ENCODE peak calls at places on chromosomes 2 and 18, in five cellular contexts. T, D, X, H and I are unnamed samples.

GRCh38 chr2:230668184-230668938 is 44.3 kb upstream of the CAB39 start:
- DNase-seq in T (no peak), D (no peak), X (no peak), H (no peak), I (no peak)

GRCh38 chr2:218328294-218328693 is 28.4 kb upstream of the CATIP start:
- DNase-seq in T (no peak), D (no peak), X (no peak), H (no peak), I (no peak)

GRCh38 chr2:190554357-190555006 is 20.0 kb upstream of the NEMP2 start:
- DNase-seq in T (no peak), D (no peak), X (no peak), H (no peak), I (no peak)

GRCh38 chr18:32405588-32405987 is 65.1 kb downstream of the GAREM1 start:
- DNase-seq in T (no peak), D (no peak), X (no peak), H (no peak), I (no peak)

GRCh38 chr2:101732199-101732598 is 34.7 kb downstream of the MAP4K4 start:
- DNase-seq in T (no peak), D (no peak), X (no peak), H (no peak), I (no peak)

GRCh38 chr18:9992300-9992987 is 78.6 kb downstream of the VAPA start:
- DNase-seq in T (no peak), D (no peak), X (no peak), H (no peak), I (no peak)

GRCh38 chr2:94875820-94876522 is 4.7 kb downstream of the TEKT4 start:
- DNase-seq in T (no peak), D (no peak), X (no peak), H (no peak), I (no peak)

GRCh38 chr2:224982910-224983688 is 59.2 kb downstream of the DOCK10 start:
- DNase-seq in T (no peak), D (no peak), X (peak), H (peak), I (no peak)

GRCh38 chr2:11852526-11853196 is 106.2 kb downstream of the LPIN1 start:
- DNase-seq in T (no peak), D (no peak), X (no peak), H (no peak), I (no peak)

GRCh38 chr2:113075030-113075429 is 7.3 kb downstream of the IL1F10 start:
- DNase-seq in T (no peak), D (no peak), X (no peak), H (no peak), I (no peak)

GRCh38 chr2:194464964-194465638 is 1191.9 kb upstream of the SLC39A10 start:
- DNase-seq in T (no peak), D (no peak), X (no peak), H (no peak), I (no peak)

GRCh38 chr2:103667335-103667884 is 905.6 kb downstream of the TMEM182 start:
- DNase-seq in T (no peak), D (no peak), X (no peak), H (no peak), I (no peak)

GRCh38 chr2:149648282-149649030 is 60.9 kb upstream of the MMADHC start:
- DNase-seq in T (no peak), D (no peak), X (no peak), H (no peak), I (no peak)

GRCh38 chr2:44902767-44903166 is 38.7 kb upstream of the SIX3 start:
- DNase-seq in T (no peak), D (no peak), X (no peak), H (no peak), I (no peak)

GRCh38 chr2:21006423-21007128 is 37.3 kb downstream of the APOB start:
- DNase-seq in T (no peak), D (no peak), X (no peak), H (no peak), I (no peak)

GRCh38 chr2:241937297-241937696 is 67.8 kb downstream of the RTP5 start:
- DNase-seq in T (no peak), D (no peak), X (no peak), H (no peak), I (no peak)

GRCh38 chr2:18829976-18830375 is 240.6 kb upstream of the NT5C1B start:
- DNase-seq in T (no peak), D (no peak), X (no peak), H (no peak), I (no peak)

GRCh38 chr2:64780041-64780440 is 126.3 kb upstream of the SERTAD2 start:
- DNase-seq in T (no peak), D (no peak), X (no peak), H (no peak), I (no peak)

GRCh38 chr2:88697361-88698026 is 6.0 kb downstream of the RPIA start:
- DNase-seq in T (no peak), D (no peak), X (no peak), H (no peak), I (no peak)

GRCh38 chr2:160075171-160075570 is 12.8 kb upstream of the PLA2R1 start:
- DNase-seq in T (no peak), D (no peak), X (no peak), H (no peak), I (no peak)

GRCh38 chr2:150171065-150171548 is 316.4 kb downstream of the RND3 start:
- DNase-seq in T (no peak), D (no peak), X (no peak), H (no peak), I (no peak)

GRCh38 chr2:98730851-98731708 is at the start of gene MGAT4A:
- DNase-seq in T (peak), D (peak), X (peak), H (no peak), I (peak)

GRCh38 chr2:112799291-112799975 is 15.1 kb upstream of the IL1A start:
- DNase-seq in T (no peak), D (no peak), X (no peak), H (no peak), I (no peak)

GRCh38 chr2:117684919-117685318 is 129.6 kb upstream of the DDX18 start:
- DNase-seq in T (no peak), D (no peak), X (no peak), H (no peak), I (no peak)

GRCh38 chr2:231169475-231169874 is 29.0 kb upstream of the ARMC9 start:
- DNase-seq in T (no peak), D (no peak), X (no peak), H (no peak), I (no peak)

GRCh38 chr2:206231669-206232286 is 42.7 kb upstream of the ZDBF2 start:
- DNase-seq in T (no peak), D (no peak), X (no peak), H (no peak), I (no peak)

GRCh38 chr2:36479406-36479805 is 118.6 kb downstream of the FEZ2 start:
- DNase-seq in T (no peak), D (no peak), X (no peak), H (no peak), I (no peak)

GRCh38 chr2:113707106-113707505 is 49.3 kb downstream of the SLC35F5 start:
- DNase-seq in T (no peak), D (no peak), X (no peak), H (no peak), I (no peak)

GRCh38 chr2:152635635-152636298 is 81.5 kb downstream of the PRPF40A start:
- DNase-seq in T (peak), D (peak), X (peak), H (no peak), I (no peak)

GRCh38 chr18:27921392-27921791 is 255.5 kb downstream of the CDH2 start:
- DNase-seq in T (no peak), D (no peak), X (no peak), H (no peak), I (no peak)

GRCh38 chr2:230908094-230908594 is 16.9 kb downstream of the GPR55 start:
- DNase-seq in T (no peak), D (no peak), X (no peak), H (no peak), I (no peak)

GRCh38 chr2:119377973-119378305 is 11.2 kb downstream of the DBI start:
- DNase-seq in T (no peak), D (no peak), X (no peak), H (no peak), I (no peak)